ENCODE peak calls at places on chromosomes 5 and 9, in six cellular contexts. M, J, K, U, I and P are unnamed samples.

GRCh38 chr5:88948746-88949600 is 66.0 kb upstream of the MEF2C start:
- DNase-seq in M (no peak), J (peak), K (no peak), U (no peak), I (no peak), P (no peak)

GRCh38 chr5:172740483-172741205 is 30.4 kb downstream of the DUSP1 start:
- DNase-seq in M (no peak), J (peak), K (peak), U (no peak), I (peak), P (peak)

GRCh38 chr5:150523472-150524350 is 15.8 kb downstream of the NDST1 start:
- DNase-seq in M (peak), J (peak), K (peak), U (peak), I (no peak), P (peak)

GRCh38 chr5:58056546-58056945 is 403.3 kb downstream of the PLK2 start:
- DNase-seq in M (no peak), J (peak), K (no peak), U (no peak), I (no peak), P (no peak)

GRCh38 chr9:23730364-23730763 is 95.7 kb downstream of the ELAVL2 start:
- DNase-seq in M (no peak), J (no peak), K (no peak), U (no peak), I (no peak), P (no peak)

GRCh38 chr5:77981820-77982219 is 205.7 kb upstream of the TBCA start:
- DNase-seq in M (no peak), J (no peak), K (no peak), U (no peak), I (no peak), P (no peak)

GRCh38 chr9:26856413-26857032 is 36.1 kb downstream of the CAAP1 start:
- DNase-seq in M (no peak), J (peak), K (peak), U (peak), I (no peak), P (peak)

GRCh38 chr5:82045526-82046267 is 73.9 kb downstream of the ATG10 start:
- DNase-seq in M (no peak), J (peak), K (peak), U (no peak), I (no peak), P (no peak)

GRCh38 chr9:126301985-126302603 is 24.5 kb upstream of the MVB12B start:
- DNase-seq in M (peak), J (peak), K (peak), U (peak), I (peak), P (peak)